ENCODE peak calls at places on chromosomes 16 and 17, in seven cellular contexts. L, F, Y, Q, S, K and E are unnamed samples.

GRCh38 chr17:71467719-71468118 is 653.1 kb upstream of the SOX9 start:
- DNase-seq in L (no peak), F (no peak), Y (no peak), Q (no peak), S (no peak), K (no peak), E (no peak)

GRCh38 chr17:39861235-39861634 is 2.9 kb downstream of the IKZF3 start:
- DNase-seq in L (no peak), F (no peak), Y (no peak), Q (no peak), S (no peak), K (no peak), E (no peak)

GRCh38 chr17:66810951-66811682 is 23.8 kb upstream of the CACNG5 start:
- DNase-seq in L (no peak), F (no peak), Y (no peak), Q (no peak), S (no peak), K (no peak), E (no peak)

GRCh38 chr17:21017861-21018260 is 24.9 kb downstream of the USP22 start:
- DNase-seq in L (no peak), F (no peak), Y (no peak), Q (no peak), S (no peak), K (no peak), E (no peak)

GRCh38 chr17:72657467-72658317 is 434.8 kb downstream of the SLC39A11 start:
- DNase-seq in L (peak; percentile 36), F (no peak), Y (no peak), Q (no peak), S (no peak), K (no peak), E (no peak)

GRCh38 chr16:2090819-2091721 is 43.3 kb downstream of the TSC2 start:
- DNase-seq in L (no peak), F (peak; percentile 11), Y (no peak), Q (no peak), S (peak; percentile 43), K (no peak), E (no peak)

GRCh38 chr16:57422026-57422944 is 17.7 kb downstream of the CCL17 start:
- DNase-seq in L (peak; percentile 32), F (no peak), Y (peak; percentile 41), Q (no peak), S (peak; percentile 57), K (no peak), E (peak; percentile 86)

GRCh38 chr17:44176257-44176656 is 5.8 kb downstream of the ASB16 start:
- DNase-seq in L (no peak), F (no peak), Y (no peak), Q (no peak), S (no peak), K (no peak), E (no peak)

GRCh38 chr16:88049561-88050545 is 98.6 kb downstream of the BANP start:
- DNase-seq in L (no peak), F (no peak), Y (no peak), Q (no peak), S (no peak), K (no peak), E (peak; percentile 30)

GRCh38 chr17:42039794-42040763 is 10.3 kb downstream of the C17orf113 start:
- DNase-seq in L (no peak), F (no peak), Y (no peak), Q (no peak), S (no peak), K (no peak), E (no peak)

GRCh38 chr16:10465821-10466220 is 80.0 kb downstream of the ATF7IP2 start:
- DNase-seq in L (no peak), F (no peak), Y (no peak), Q (peak; percentile 13), S (no peak), K (no peak), E (no peak)

GRCh38 chr17:68307443-68307842 is 16.1 kb downstream of the ARSG start:
- DNase-seq in L (no peak), F (no peak), Y (no peak), Q (no peak), S (no peak), K (no peak), E (no peak)

GRCh38 chr17:79830303-79830702 is 8.9 kb downstream of the CBX4 start:
- DNase-seq in L (no peak), F (no peak), Y (no peak), Q (no peak), S (no peak), K (no peak), E (no peak)

GRCh38 chr16:70159355-70160348 is 13.9 kb upstream of the CLEC18C start:
- DNase-seq in L (no peak), F (no peak), Y (no peak), Q (no peak), S (peak; percentile 3), K (no peak), E (peak; percentile 72)

GRCh38 chr16:27811881-27812280 is 251.6 kb downstream of the GSG1L start:
- DNase-seq in L (no peak), F (no peak), Y (no peak), Q (no peak), S (no peak), K (no peak), E (peak; percentile 47)

GRCh38 chr17:62300697-62301096 is 79.7 kb upstream of the EFCAB3 start:
- DNase-seq in L (no peak), F (no peak), Y (no peak), Q (no peak), S (no peak), K (no peak), E (no peak)

GRCh38 chr17:43701318-43701743 is 39.6 kb upstream of the MEOX1 start:
- DNase-seq in L (peak; percentile 95), F (no peak), Y (no peak), Q (peak; percentile 74), S (no peak), K (no peak), E (no peak)

GRCh38 chr17:65931246-65932149 is 260.4 kb downstream of the CEP112 start:
- DNase-seq in L (no peak), F (no peak), Y (no peak), Q (no peak), S (peak; percentile 40), K (no peak), E (no peak)

GRCh38 chr16:86914850-86915717 is 336.7 kb downstream of the FOXL1 start:
- DNase-seq in L (no peak), F (no peak), Y (no peak), Q (no peak), S (no peak), K (no peak), E (no peak)

GRCh38 chr16:49023095-49023494 is 258.5 kb downstream of the CBLN1 start:
- DNase-seq in L (peak; percentile 53), F (no peak), Y (no peak), Q (peak; percentile 26), S (no peak), K (no peak), E (no peak)

GRCh38 chr17:2949469-2950044 is 113.8 kb downstream of the OR1D5 start:
- DNase-seq in L (peak; percentile 42), F (no peak), Y (no peak), Q (no peak), S (no peak), K (no peak), E (peak; percentile 84)

GRCh38 chr16:63652091-63652490 is 1469.8 kb downstream of the CDH11 start:
- DNase-seq in L (no peak), F (no peak), Y (no peak), Q (no peak), S (no peak), K (no peak), E (no peak)

GRCh38 chr16:72285324-72285723 is 113.4 kb upstream of the PMFBP1 start:
- DNase-seq in L (no peak), F (no peak), Y (no peak), Q (no peak), S (no peak), K (no peak), E (no peak)

GRCh38 chr17:9768381-9768934 is 22.9 kb downstream of the DHRS7C start:
- DNase-seq in L (peak; percentile 48), F (no peak), Y (no peak), Q (no peak), S (no peak), K (no peak), E (no peak)

GRCh38 chr16:47320546-47321315 is 140.1 kb downstream of the ITFG1 start:
- DNase-seq in L (no peak), F (no peak), Y (no peak), Q (no peak), S (no peak), K (no peak), E (no peak)

GRCh38 chr17:47257651-47258339 is 4.2 kb downstream of the ITGB3 start:
- DNase-seq in L (peak; percentile 97), F (no peak), Y (no peak), Q (peak; percentile 73), S (no peak), K (no peak), E (no peak)

GRCh38 chr16:73023752-73024570 is 24.0 kb downstream of the ZFHX3 start:
- DNase-seq in L (no peak), F (no peak), Y (no peak), Q (no peak), S (no peak), K (no peak), E (no peak)

GRCh38 chr17:79485399-79485985 is 125.4 kb downstream of the RBFOX3 start:
- DNase-seq in L (no peak), F (no peak), Y (peak; percentile 26), Q (no peak), S (no peak), K (no peak), E (no peak)

GRCh38 chr17:47762733-47763132 is 29.7 kb downstream of the TBX21 start:
- DNase-seq in L (no peak), F (no peak), Y (no peak), Q (no peak), S (no peak), K (no peak), E (no peak)